ENCODE peak calls at places on chromosomes 2 and 18, in five cellular contexts. Q is MM.1S, C is PC-3, O is HCT116, U is SK-N-SH. B is an unnamed sample.

GRCh38 chr2:132593171-132593570 is 76.8 kb downstream of the LYPD1 start:
- DNase-seq in Q (no peak), C (no peak), O (no peak), U (no peak), B (no peak)

GRCh38 chr2:27920148-27920885 is 29.8 kb downstream of the BABAM2 start:
- DNase-seq in Q (no peak), C (peak; percentile 76), O (no peak), U (no peak), B (no peak)

GRCh38 chr2:80246449-80247025 is 58.0 kb downstream of the LRRTM1 start:
- DNase-seq in Q (no peak), C (no peak), O (no peak), U (no peak), B (no peak)

GRCh38 chr2:220744861-220745260 is 827.2 kb downstream of the EPHA4 start:
- DNase-seq in Q (no peak), C (no peak), O (no peak), U (no peak), B (no peak)

GRCh38 chr2:48347712-48348111 is 182.2 kb upstream of the STON1 start:
- DNase-seq in Q (no peak), C (no peak), O (no peak), U (peak; percentile 16), B (no peak)

GRCh38 chr2:229202646-229203045 is 68.4 kb downstream of the PID1 start:
- DNase-seq in Q (no peak), C (no peak), O (no peak), U (no peak), B (no peak)

GRCh38 chr2:216107760-216108159 is 1.4 kb upstream of the XRCC5 start:
- DNase-seq in Q (no peak), C (no peak), O (no peak), U (no peak), B (no peak)

GRCh38 chr2:79980816-79981215 is 323.7 kb downstream of the LRRTM1 start:
- DNase-seq in Q (no peak), C (no peak), O (no peak), U (no peak), B (no peak)

GRCh38 chr18:74515620-74516231 is 18.6 kb upstream of the CNDP1 start:
- DNase-seq in Q (no peak), C (no peak), O (no peak), U (no peak), B (no peak)

GRCh38 chr2:68319397-68320117 is at the start of gene CNRIP1:
- DNase-seq in Q (no peak), C (peak; percentile 16), O (no peak), U (peak; percentile 87), B (no peak)

GRCh38 chr2:233816771-233817170 is 37.6 kb downstream of the HJURP start:
- DNase-seq in Q (no peak), C (no peak), O (no peak), U (peak; percentile 49), B (no peak)

GRCh38 chr2:163659224-163659623 is 76.6 kb downstream of the FIGN start:
- DNase-seq in Q (no peak), C (peak; percentile 48), O (no peak), U (no peak), B (no peak)

GRCh38 chr18:45708831-45709230 is 15.2 kb upstream of the SLC14A1 start:
- DNase-seq in Q (no peak), C (no peak), O (no peak), U (no peak), B (no peak)

GRCh38 chr2:25218134-25218533 is 49.8 kb upstream of the POMC start:
- DNase-seq in Q (no peak), C (no peak), O (no peak), U (peak; percentile 19), B (no peak)

GRCh38 chr2:74831693-74832530 is 2.0 kb upstream of the HK2 start:
- DNase-seq in Q (no peak), C (peak; percentile 73), O (no peak), U (no peak), B (no peak)

GRCh38 chr2:144183744-144184143 is 336.2 kb downstream of the ZEB2 start:
- DNase-seq in Q (no peak), C (no peak), O (no peak), U (no peak), B (no peak)

GRCh38 chr2:207905546-207905945 is 119.8 kb downstream of the PLEKHM3 start:
- DNase-seq in Q (no peak), C (no peak), O (no peak), U (peak; percentile 34), B (no peak)

GRCh38 chr2:134021830-134022524 is 231.9 kb upstream of the MGAT5 start:
- DNase-seq in Q (peak; percentile 84), C (no peak), O (no peak), U (no peak), B (no peak)

GRCh38 chr2:177165731-177166711 is 46.6 kb upstream of the HNRNPA3 start:
- DNase-seq in Q (peak; percentile 82), C (peak; percentile 49), O (no peak), U (no peak), B (peak; percentile 64)

GRCh38 chr18:57333941-57334340 is 18.4 kb upstream of the ST8SIA3 start:
- DNase-seq in Q (no peak), C (no peak), O (no peak), U (no peak), B (no peak)

GRCh38 chr2:141455877-141456276 is 674.9 kb downstream of the LRP1B start:
- DNase-seq in Q (no peak), C (no peak), O (no peak), U (no peak), B (no peak)

GRCh38 chr2:31327505-31327904 is 87.0 kb downstream of the XDH start:
- DNase-seq in Q (no peak), C (no peak), O (no peak), U (no peak), B (no peak)

GRCh38 chr2:12089001-12089400 is 342.6 kb downstream of the LPIN1 start:
- DNase-seq in Q (no peak), C (peak; percentile 54), O (no peak), U (no peak), B (no peak)

GRCh38 chr2:24588294-24588693 is 97.2 kb downstream of the NCOA1 start:
- DNase-seq in Q (no peak), C (no peak), O (no peak), U (no peak), B (no peak)

GRCh38 chr2:33068261-33068660 is 121.5 kb downstream of the LTBP1 start:
- DNase-seq in Q (no peak), C (peak; percentile 87), O (no peak), U (no peak), B (no peak)

GRCh38 chr2:231007159-231008045 is 11.5 kb downstream of the SPATA3 start:
- DNase-seq in Q (no peak), C (no peak), O (no peak), U (no peak), B (no peak)

GRCh38 chr2:9010866-9011265 is 7.4 kb upstream of the MBOAT2 start:
- DNase-seq in Q (no peak), C (peak; percentile 32), O (no peak), U (no peak), B (no peak)

GRCh38 chr2:33655626-33656025 is 56.5 kb upstream of the FAM98A start:
- DNase-seq in Q (no peak), C (no peak), O (no peak), U (no peak), B (no peak)

GRCh38 chr2:150578481-150578880 is 91.0 kb upstream of the RND3 start:
- DNase-seq in Q (no peak), C (no peak), O (no peak), U (no peak), B (no peak)

GRCh38 chr18:12005542-12006487 is 24.5 kb downstream of the IMPA2 start:
- DNase-seq in Q (no peak), C (peak; percentile 94), O (no peak), U (no peak), B (no peak)

GRCh38 chr2:138184428-138184827 is 220.2 kb downstream of the HNMT start:
- DNase-seq in Q (no peak), C (no peak), O (no peak), U (no peak), B (no peak)

DNA sequence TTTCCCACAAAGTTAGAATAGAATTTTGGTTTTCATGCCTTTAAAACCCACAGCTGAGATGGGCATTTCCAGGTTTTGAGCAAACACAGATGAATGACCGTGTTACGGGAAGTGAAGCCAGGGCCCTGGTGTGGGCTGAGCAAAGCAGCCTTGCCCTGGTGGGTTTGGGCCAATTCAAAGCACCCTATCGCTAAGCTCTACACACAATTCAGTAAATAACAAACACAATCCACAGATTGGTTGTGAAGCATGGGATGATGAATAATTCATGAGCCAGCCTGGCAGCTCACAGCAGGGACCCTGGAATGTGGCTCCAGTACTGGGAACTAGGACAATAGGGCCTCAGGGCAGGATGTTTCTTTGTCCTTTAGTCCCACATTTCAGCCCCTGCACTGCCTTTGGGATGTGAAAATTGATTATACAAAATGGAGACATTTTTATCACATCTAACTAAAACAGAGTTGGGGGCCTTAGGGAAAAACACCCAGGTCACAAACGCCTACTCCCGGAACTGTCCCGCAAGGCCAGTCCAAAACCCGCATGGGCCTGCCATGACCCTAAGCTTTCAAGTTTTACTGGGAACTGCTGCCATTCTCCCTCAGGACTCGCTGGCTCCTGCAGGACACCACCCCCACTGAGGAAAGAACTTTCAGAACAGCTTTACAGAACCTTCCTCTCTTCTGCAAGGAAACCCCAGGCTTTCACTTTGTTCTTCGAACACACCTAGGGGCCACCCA is 320.2 kb upstream of the HS6ST1 start:
- DNase-seq in Q (no peak), C (no peak), O (no peak), U (peak; percentile 42), B (no peak)
- H3K9me2 ChIP-seq in Q (no peaks in the 10 kb centered on the region), C (no peaks in the 10 kb centered on the region), O (no peaks in the 10 kb centered on the region), U (no peaks in the 10 kb centered on the region), B (no peaks in the 10 kb centered on the region)

GRCh38 chr2:3725458-3726250 is 22.3 kb downstream of the DCDC2C start:
- DNase-seq in Q (no peak), C (no peak), O (no peak), U (no peak), B (no peak)

GRCh38 chr2:3727397-3728045 is 24.1 kb downstream of the DCDC2C start:
- DNase-seq in Q (no peak), C (no peak), O (no peak), U (no peak), B (no peak)

GRCh38 chr2:3725002-3725401 is 21.6 kb downstream of the DCDC2C start:
- DNase-seq in Q (no peak), C (no peak), O (no peak), U (no peak), B (no peak)

GRCh38 chr2:3728104-3729054 is 25.0 kb downstream of the DCDC2C start:
- DNase-seq in Q (no peak), C (peak; percentile 72), O (peak; percentile 33), U (peak; percentile 77), B (peak; percentile 42)

GRCh38 chr2:3726511-3726910 is 23.1 kb downstream of the DCDC2C start:
- DNase-seq in Q (no peak), C (no peak), O (no peak), U (no peak), B (no peak)
- TF ChIP-seq CTCF in Q (no peak), C (no peak), O (no peak), U (no peak), B (no peak)

GRCh38 chr2:181037922-181038321 is 57.5 kb downstream of the UBE2E3 start:
- DNase-seq in Q (no peak), C (peak; percentile 67), O (no peak), U (no peak), B (no peak)
- H3K27ac ChIP-seq in Q (no peak overlapping the region), C (peak overlapping the region; percentile 97), O (no peak overlapping the region), U (no peak overlapping the region), B (no peak overlapping the region)

DNA sequence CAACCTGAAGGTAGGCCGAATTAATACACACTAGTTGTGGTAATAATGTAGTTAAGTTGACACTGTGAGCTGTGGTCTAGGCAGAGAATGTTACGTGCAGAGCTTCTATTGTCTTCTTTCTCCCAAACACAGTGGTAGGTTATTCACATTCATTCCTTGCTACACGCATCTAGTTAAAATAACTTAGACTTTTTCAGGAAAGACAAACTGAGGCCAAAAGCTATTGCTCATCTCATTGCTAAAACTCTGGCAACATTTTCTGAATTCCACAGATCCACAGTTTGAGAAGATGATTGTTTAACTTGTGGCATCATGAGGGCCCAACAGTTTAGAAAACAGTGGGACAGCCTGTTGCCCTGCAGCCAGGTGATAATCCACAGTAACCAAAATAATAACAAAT is 850.4 kb upstream of the FSHR start:
- DNase-seq in Q (no peak), C (no peak), O (no peak), U (no peak), B (no peak)
- H3K9me2 ChIP-seq in Q (no peaks in the 10 kb centered on the region), C (no peaks in the 10 kb centered on the region), O (no peaks in the 10 kb centered on the region), U (no peaks in the 10 kb centered on the region), B (no peaks in the 10 kb centered on the region)